ENCODE peak calls at places on chromosomes 3 and 15, in four cellular contexts. Y is PC-9, E is GM23338, Z is neural progenitor cell. Q is an unnamed sample.
A peak's percentile ranks its signal among the peaks of the same experiment; 100 is the strongest.

GRCh38 chr3:66039590-66039887 is 821 bp upstream of the MAGI1 start:
- DNase-seq in E (peak; percentile 74), Y (peak; percentile 38), Z (peak; percentile 71), Q (no peak)

GRCh38 chr15:84598250-84598649 is 2.6 kb upstream of the ZSCAN2 start:
- DNase-seq in Z (peak; percentile 36), Y (no peak), E (peak; percentile 44), Q (peak; percentile 66)

GRCh38 chr3:97957617-97958311 is 14.5 kb downstream of the RIOX2 start:
- DNase-seq in Y (no peak), E (no peak), Z (no peak), Q (no peak)

GRCh38 chr15:85750319-85750806 is 44.4 kb downstream of the KLHL25 start:
- DNase-seq in Z (peak; percentile 43), E (peak; percentile 28), Y (no peak), Q (no peak)

GRCh38 chr15:33032053-33032452 is 162.5 kb downstream of the FMN1 start:
- DNase-seq in Y (no peak), Z (no peak), E (no peak), Q (no peak)

GRCh38 chr3:8660271-8660731 is 15.7 kb upstream of the SSUH2 start:
- DNase-seq in E (no peak), Y (no peak), Z (no peak), Q (no peak)

GRCh38 chr15:70258369-70259029 is 160.8 kb upstream of the TLE3 start:
- DNase-seq in Z (no peak), Y (no peak), E (no peak), Q (peak; percentile 89)

GRCh38 chr3:172449468-172450149 is 1.4 kb upstream of the GHSR start:
- DNase-seq in Y (no peak), E (peak; percentile 90), Z (peak; percentile 89), Q (no peak)

GRCh38 chr3:43895573-43895972 is 204.8 kb downstream of the ABHD5 start:
- DNase-seq in E (no peak), Y (no peak), Z (no peak), Q (no peak)

GRCh38 chr3:24222165-24222805 is 272.4 kb downstream of the THRB start:
- DNase-seq in E (no peak), Y (no peak), Z (no peak), Q (no peak)

GRCh38 chr3:31770822-31771326 is 210.2 kb downstream of the OSBPL10 start:
- DNase-seq in Y (no peak), Z (no peak), E (no peak), Q (no peak)

GRCh38 chr3:31776016-31776415 is 205.0 kb downstream of the OSBPL10 start:
- DNase-seq in E (no peak), Z (no peak), Y (no peak), Q (no peak)

GRCh38 chr3:31772781-31773180 is 208.3 kb downstream of the OSBPL10 start:
- DNase-seq in Z (no peak), Y (no peak), E (no peak), Q (no peak)

GRCh38 chr3:31775383-31775782 is 205.7 kb downstream of the OSBPL10 start:
- DNase-seq in E (no peak), Y (no peak), Z (no peak), Q (no peak)

GRCh38 chr3:31772155-31772761 is 208.8 kb downstream of the OSBPL10 start:
- DNase-seq in Y (no peak), Z (no peak), E (no peak), Q (no peak)
- H2AFZ ChIP-seq in Y (no peak overlapping the region), Z (no peak overlapping the region), E (no peak overlapping the region), Q (no peak overlapping the region)

GRCh38 chr3:184687363-184688049 is 24.4 kb downstream of the MAGEF1 start:
- DNase-seq in E (no peak), Y (no peak), Z (no peak), Q (no peak)

GRCh38 chr3:184688872-184689271 is 23.0 kb downstream of the MAGEF1 start:
- DNase-seq in E (no peak), Y (no peak), Z (no peak), Q (no peak)

GRCh38 chr3:184691397-184692131 is 20.3 kb downstream of the MAGEF1 start:
- DNase-seq in E (no peak), Z (no peak), Y (no peak), Q (no peak)

GRCh38 chr3:184688251-184688851 is 23.5 kb downstream of the MAGEF1 start:
- DNase-seq in E (no peak), Z (no peak), Y (peak; percentile 41), Q (no peak)

GRCh38 chr3:184690236-184690883 is 21.5 kb downstream of the MAGEF1 start:
- DNase-seq in Z (no peak), E (no peak), Y (no peak), Q (no peak)
- H3K4me1 ChIP-seq in Z (peaks cover 31% of the 10 kb centered on the region), E (peaks cover 14% of the 10 kb centered on the region), Y (peaks cover 10% of the 10 kb centered on the region), Q (no peaks in the 10 kb centered on the region)

GRCh38 chr3:109081746-109082510 is 36.0 kb downstream of the MORC1 start:
- DNase-seq in E (peak; percentile 85), Y (peak; percentile 41), Z (peak; percentile 66), Q (peak; percentile 30)
- TF ChIP-seq CTCF in E (peak; percentile 91), Y (peak; percentile 95), Z (peak; percentile 86), Q (peak; percentile 81)

GRCh38 chr3:140602781-140603180 is 75.1 kb upstream of the TRIM42 start:
- DNase-seq in E (no peak), Z (no peak), Y (no peak), Q (no peak)
- H2AFZ ChIP-seq in E (no peak overlapping the region), Z (no peak overlapping the region), Y (no peak overlapping the region), Q (no peak overlapping the region)

DNA sequence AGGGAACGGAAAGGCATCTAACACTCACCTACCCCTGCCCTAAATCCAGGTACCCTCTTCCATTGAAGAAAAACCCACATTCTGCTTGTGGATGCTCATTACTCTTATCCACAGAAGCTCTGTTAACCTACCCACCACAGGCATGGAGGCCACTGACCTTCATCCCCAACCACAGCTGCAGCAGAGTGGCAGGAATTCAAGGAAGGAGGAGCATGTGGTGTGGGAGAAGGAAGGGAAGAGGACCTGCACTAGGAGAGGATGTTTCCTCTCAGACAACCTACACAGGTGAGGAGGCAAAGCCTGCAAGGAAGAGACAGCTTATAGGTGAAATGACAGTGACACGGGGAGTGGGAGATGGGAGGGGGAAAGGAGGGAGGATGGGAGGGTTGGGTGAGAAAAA is 192.5 kb upstream of the TSC22D2 start:
- DNase-seq in E (no peak), Y (peak; percentile 35), Z (no peak), Q (no peak)
- H3K4me1 ChIP-seq in E (peaks cover 11% of the 10 kb centered on the region), Y (peaks cover 10% of the 10 kb centered on the region), Z (peaks cover 23% of the 10 kb centered on the region), Q (no peaks in the 10 kb centered on the region)

DNA sequence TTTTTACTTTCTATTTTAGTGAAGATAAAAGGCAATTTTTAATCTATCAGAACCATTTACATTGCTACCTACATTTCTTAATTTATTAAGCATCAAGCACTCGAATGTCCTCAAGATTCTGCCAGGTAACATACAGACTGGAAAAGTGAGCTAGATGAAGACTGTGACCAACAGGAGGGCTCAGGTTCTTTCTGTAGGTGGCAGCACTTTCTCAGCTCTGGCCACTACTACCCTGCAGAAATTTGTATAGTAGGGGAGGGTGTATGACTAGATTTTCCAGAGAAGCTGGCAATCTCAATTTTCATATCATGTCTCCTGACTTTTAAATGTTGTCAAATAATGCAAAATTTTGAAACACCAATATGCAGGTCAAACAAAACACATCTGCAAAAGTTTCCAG is 165.0 kb upstream of the SUCLG2 start:
- DNase-seq in E (peak; percentile 54), Y (no peak), Z (peak; percentile 33), Q (no peak)
- TF ChIP-seq CTCF in E (peak; percentile 64), Y (no peak), Z (peak; percentile 61), Q (peak; percentile 20)

DNA sequence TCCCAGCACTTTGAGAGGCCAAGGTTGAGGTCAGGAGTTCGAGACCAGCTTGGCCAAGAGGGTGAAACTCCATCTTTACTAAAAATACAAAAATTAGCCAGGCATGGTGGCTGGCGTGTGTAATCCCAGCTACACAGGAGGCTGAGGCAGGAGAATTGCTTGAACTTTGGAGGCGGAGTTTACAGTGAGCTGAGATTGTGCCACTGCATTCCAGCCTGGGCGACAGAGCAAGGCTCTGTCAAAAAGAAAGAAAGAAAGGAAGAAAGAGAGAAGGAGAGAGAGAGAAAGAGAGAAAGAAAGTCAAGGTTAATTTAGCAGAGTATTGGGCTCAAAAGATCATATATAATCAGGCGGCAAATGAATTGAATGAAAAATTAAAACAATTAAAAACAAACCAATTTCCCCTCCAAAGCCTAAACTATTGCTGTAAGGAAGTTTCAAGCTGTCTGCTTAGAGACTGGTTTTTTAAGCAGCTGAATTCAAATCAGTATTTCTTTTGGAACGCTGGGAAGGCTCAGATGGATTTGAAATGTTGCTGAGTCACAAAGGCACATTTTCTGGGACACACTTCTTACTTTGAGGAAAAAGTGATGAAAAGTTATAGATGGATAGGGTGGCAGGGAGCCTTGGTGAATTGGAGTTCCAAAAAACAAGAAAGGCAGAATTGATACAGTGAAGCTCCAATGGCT is 81.3 kb upstream of the BHLHE40 start:
- DNase-seq in Z (no peak), Y (no peak), E (no peak), Q (no peak)
- H2AFZ ChIP-seq in Z (no peak overlapping the region), Y (no peak overlapping the region), E (peak overlapping the region; percentile 93), Q (no peak overlapping the region)

DNA sequence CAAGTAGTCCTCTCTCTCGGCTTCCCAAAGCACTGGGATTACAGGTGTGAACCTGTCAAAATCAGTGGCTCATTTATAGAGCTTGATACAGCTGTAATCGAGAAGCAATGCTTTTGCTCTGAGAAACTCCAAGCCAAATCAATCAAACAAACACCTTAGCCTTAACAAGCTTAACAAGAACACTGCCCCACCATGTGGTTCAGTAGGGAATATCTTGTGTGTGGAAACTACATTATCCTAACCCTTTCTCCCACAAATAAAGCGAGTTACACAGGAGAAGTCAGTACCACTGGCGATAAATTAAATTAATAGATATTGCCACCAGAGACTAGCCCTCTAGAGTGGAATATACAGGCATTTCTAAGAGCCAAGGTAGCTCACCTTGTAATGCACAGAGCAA is 13.9 kb downstream of the CDAN1 start:
- DNase-seq in Y (no peak), E (peak; percentile 44), Z (peak; percentile 19), Q (no peak)
- H3K4me1 ChIP-seq in Y (peaks cover 14% of the 10 kb centered on the region), E (no peaks in the 10 kb centered on the region), Z (no peaks in the 10 kb centered on the region), Q (no peaks in the 10 kb centered on the region)

DNA sequence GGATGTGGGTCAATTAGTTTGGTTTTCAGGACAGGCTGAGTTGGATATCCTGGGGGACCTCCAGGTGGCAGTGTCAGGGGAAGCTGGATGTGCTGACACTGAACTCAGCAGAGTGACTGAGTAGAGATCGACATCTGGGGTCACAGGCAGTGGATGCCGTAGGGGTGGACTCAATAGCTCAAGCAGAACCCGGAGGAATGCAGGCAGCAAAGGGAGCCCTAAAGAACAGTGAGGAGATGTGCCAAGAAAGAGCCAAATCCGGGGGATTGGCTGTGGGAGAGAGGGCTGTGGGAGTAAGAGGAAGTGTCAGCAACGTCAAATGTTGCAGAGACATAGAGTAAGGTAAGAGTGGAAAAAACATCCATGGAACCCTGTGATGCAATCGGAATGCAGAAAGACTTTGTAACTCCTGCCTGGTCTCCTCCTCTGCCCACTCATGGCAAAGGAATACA is 11.6 kb downstream of the CCR5AS start:
- DNase-seq in Z (no peak), Y (no peak), E (peak; percentile 31), Q (peak; percentile 28)
- TF ChIP-seq CTCF in Z (peak; percentile 9), Y (peak; percentile 27), E (peak; percentile 40), Q (peak; percentile 49)

DNA sequence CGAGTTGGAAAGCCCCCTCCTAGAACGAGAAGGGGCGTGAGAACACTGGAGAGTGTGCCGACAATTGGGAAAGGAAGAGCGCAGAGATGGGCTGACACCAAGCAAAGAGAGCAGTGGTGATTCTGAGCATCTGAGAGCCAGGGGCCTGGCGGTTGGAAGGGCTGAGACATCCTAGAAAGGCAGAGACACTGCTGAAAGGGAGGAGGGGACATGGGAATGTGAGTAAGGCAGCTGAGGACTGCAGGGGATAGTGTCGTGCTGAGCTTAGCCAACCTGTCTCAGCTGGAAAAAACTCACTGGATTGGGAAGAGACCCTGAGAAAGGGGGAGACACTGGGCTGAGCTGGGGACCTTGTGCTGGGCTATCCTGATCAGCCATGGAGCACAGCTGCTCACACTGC is 58.1 kb upstream of the SLC6A6 start:
- DNase-seq in Z (peak; percentile 69), E (peak; percentile 51), Y (no peak), Q (no peak)
- H2AFZ ChIP-seq in Z (peak overlapping the region; percentile 90), E (peak overlapping the region; percentile 87), Y (no peak overlapping the region), Q (no peak overlapping the region)

Q was measured in DND-41.